ENCODE peak calls at places on chromosome 1, in six cellular contexts. G, T, M, K, L and H are unnamed samples.

GRCh38 chr1:113437554-113438341 is 47.4 kb downstream of the MAGI3 start:
- DNase-seq in K (no peak), M (no peak), L (no peak), T (no peak), G (no peak), H (no peak)

GRCh38 chr1:193971595-193971994 is 785.2 kb upstream of the B3GALT2 start:
- DNase-seq in K (no peak), G (no peak), T (no peak), M (no peak), L (no peak), H (no peak)

GRCh38 chr1:247113094-247113497 is 8.9 kb upstream of the ZNF669 start:
- DNase-seq in K (no peak), G (no peak), M (no peak), L (no peak), T (no peak), H (no peak)

GRCh38 chr1:89305493-89305892 is 32.8 kb upstream of the GBP5 start:
- DNase-seq in L (no peak), T (no peak), K (no peak), M (no peak), G (no peak), H (no peak)

GRCh38 chr1:192620096-192620495 is 15.9 kb upstream of the RGS13 start:
- DNase-seq in G (no peak), K (no peak), L (no peak), T (no peak), M (no peak), H (no peak)

GRCh38 chr1:153420306-153420705 is 4.0 kb downstream of the S100A7A start:
- DNase-seq in L (no peak), M (no peak), T (no peak), G (no peak), K (no peak), H (no peak)

GRCh38 chr1:32627596-32628162 is 22.7 kb downstream of the ZBTB8OS start:
- DNase-seq in K (peak; percentile 8), M (no peak), L (no peak), G (no peak), T (peak; percentile 53), H (peak; percentile 29)

GRCh38 chr1:29703596-29703995 is 467.3 kb downstream of the PTPRU start:
- DNase-seq in G (peak; percentile 88), T (no peak), K (no peak), M (peak; percentile 53), L (peak; percentile 23), H (no peak)

GRCh38 chr1:147820898-147821297 is 60.5 kb upstream of the GJA5 start:
- DNase-seq in L (no peak), T (no peak), K (no peak), G (no peak), M (no peak), H (no peak)

GRCh38 chr1:158124999-158125398 is 55.7 kb upstream of the CD1D start:
- DNase-seq in K (peak; percentile 38), L (peak; percentile 83), M (peak; percentile 89), G (peak; percentile 95), T (peak; percentile 83), H (no peak)

GRCh38 chr1:63073530-63074306 is 248.6 kb upstream of the FOXD3 start:
- DNase-seq in T (no peak), M (peak; percentile 52), K (no peak), L (no peak), G (peak; percentile 90), H (no peak)

GRCh38 chr1:147599362-147600118 is 58.2 kb downstream of the BCL9 start:
- DNase-seq in K (peak; percentile 98), L (peak; percentile 94), T (peak; percentile 98), M (peak; percentile 98), G (peak; percentile 100), H (peak; percentile 99)

GRCh38 chr1:107620753-107621152 is 344.2 kb downstream of the VAV3 start:
- DNase-seq in K (no peak), L (no peak), T (no peak), M (no peak), G (no peak), H (no peak)

GRCh38 chr1:177884499-177885021 is 85.3 kb downstream of the SEC16B start:
- DNase-seq in T (no peak), L (no peak), M (no peak), K (no peak), G (no peak), H (no peak)

GRCh38 chr1:75392278-75392677 is 218.6 kb downstream of the SLC44A5 start:
- DNase-seq in L (no peak), T (no peak), M (no peak), G (no peak), K (no peak), H (no peak)

GRCh38 chr1:197149340-197149739 is 2.9 kb upstream of the ASPM start:
- DNase-seq in L (no peak), K (no peak), M (no peak), G (no peak), T (no peak), H (no peak)

GRCh38 chr1:40922969-40923368 is 56.5 kb upstream of the CTPS1 start:
- DNase-seq in K (no peak), L (no peak), G (peak; percentile 94), T (no peak), M (no peak), H (no peak)

GRCh38 chr1:234881893-234882771 is 246.5 kb downstream of the TOMM20 start:
- DNase-seq in M (no peak), T (no peak), G (no peak), L (no peak), K (no peak), H (peak; percentile 6)

GRCh38 chr1:156070523-156070922 is 9.6 kb downstream of the RAB25 start:
- DNase-seq in K (no peak), L (no peak), T (no peak), M (no peak), G (no peak), H (no peak)

GRCh38 chr1:117669572-117669971 is 63.7 kb downstream of the TENT5C start:
- DNase-seq in L (no peak), M (no peak), T (peak; percentile 54), K (no peak), G (no peak), H (no peak)

GRCh38 chr1:89594096-89594740 is 38.7 kb upstream of the LRRC8C start:
- DNase-seq in T (no peak), L (no peak), M (peak; percentile 49), G (no peak), K (no peak), H (no peak)

GRCh38 chr1:160161965-160162705 is 10.7 kb downstream of the ATP1A4 start:
- DNase-seq in M (peak; percentile 18), T (no peak), K (no peak), G (peak; percentile 87), L (peak; percentile 76), H (no peak)

GRCh38 chr1:207808911-207809555 is 57.2 kb downstream of the CD46 start:
- DNase-seq in T (no peak), G (peak; percentile 59), L (no peak), M (no peak), K (no peak), H (no peak)

GRCh38 chr1:81695741-81696140 is 105.0 kb upstream of the ADGRL2 start:
- DNase-seq in L (no peak), T (no peak), M (peak; percentile 62), K (no peak), G (no peak), H (no peak)

GRCh38 chr1:15951341-15952153 is 24.4 kb downstream of the ZBTB17 start:
- DNase-seq in M (no peak), G (no peak), L (peak; percentile 56), K (peak; percentile 63), T (peak; percentile 83), H (no peak)